ENCODE peak calls at places on chromosomes 3 and 15, in eight cellular contexts. F, S, Y, I, U, D, X and T are unnamed samples.

GRCh38 chr3:27228805-27229204 is 140.4 kb downstream of the NEK10 start:
- DNase-seq in F (no peak), S (no peak), Y (no peak), I (no peak), U (no peak), D (no peak), X (no peak), T (no peak)

GRCh38 chr3:152469238-152470025 is 200.7 kb downstream of the MBNL1 start:
- DNase-seq in F (no peak), S (no peak), Y (no peak), I (no peak), U (no peak), D (no peak), X (no peak), T (no peak)

GRCh38 chr15:55168350-55168974 is 28.3 kb downstream of the RSL24D1 start:
- DNase-seq in F (peak), S (peak), Y (peak), I (no peak), U (no peak), D (no peak), X (peak), T (no peak)

GRCh38 chr3:150376001-150376848 is 31.9 kb upstream of the TSC22D2 start:
- DNase-seq in F (no peak), S (no peak), Y (no peak), I (no peak), U (no peak), D (no peak), X (no peak), T (no peak)

GRCh38 chr3:196108075-196108743 is 26.3 kb upstream of the TFRC start:
- DNase-seq in F (no peak), S (no peak), Y (no peak), I (no peak), U (no peak), D (no peak), X (no peak), T (no peak)

GRCh38 chr15:43225201-43225949 is 4.6 kb upstream of the EPB42 start:
- DNase-seq in F (peak), S (no peak), Y (peak), I (no peak), U (no peak), D (peak), X (no peak), T (peak)

GRCh38 chr3:29440321-29441019 is 159.6 kb downstream of the RBMS3 start:
- DNase-seq in F (no peak), S (no peak), Y (no peak), I (no peak), U (peak), D (no peak), X (no peak), T (no peak)

GRCh38 chr3:185405664-185406063 is 42.7 kb downstream of the MAP3K13 start:
- DNase-seq in F (no peak), S (no peak), Y (no peak), I (no peak), U (no peak), D (no peak), X (no peak), T (no peak)

DNA sequence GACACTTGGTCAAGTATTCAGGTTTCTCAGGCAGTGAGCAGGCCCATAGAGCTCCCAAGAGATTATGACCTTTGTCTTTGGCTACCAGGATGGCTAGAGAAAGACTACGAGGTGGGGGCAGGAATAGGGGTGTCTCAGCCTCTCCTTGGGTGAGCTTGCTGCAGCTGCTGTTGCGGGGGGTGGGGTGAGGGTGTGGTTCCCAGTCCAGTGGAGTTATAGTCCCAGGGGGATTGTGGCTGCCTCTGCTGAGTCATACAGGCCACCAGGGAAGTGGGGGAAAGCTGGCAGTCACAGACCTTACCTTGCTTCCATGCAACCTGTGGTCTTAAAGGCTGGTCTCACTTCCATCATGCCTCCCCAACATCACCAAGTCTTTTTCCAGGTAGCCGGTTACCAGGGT is 31.7 kb downstream of the ATP2C1 start:
- DNase-seq in F (no peak), S (no peak), Y (no peak), I (no peak), U (no peak), D (no peak), X (no peak), T (no peak)
- H3K4me3 ChIP-seq in F (no peak), S (no peak), Y (no peak), I (no peak), U (no peak), D (no peak), X (no peak), T (no peak)

DNA sequence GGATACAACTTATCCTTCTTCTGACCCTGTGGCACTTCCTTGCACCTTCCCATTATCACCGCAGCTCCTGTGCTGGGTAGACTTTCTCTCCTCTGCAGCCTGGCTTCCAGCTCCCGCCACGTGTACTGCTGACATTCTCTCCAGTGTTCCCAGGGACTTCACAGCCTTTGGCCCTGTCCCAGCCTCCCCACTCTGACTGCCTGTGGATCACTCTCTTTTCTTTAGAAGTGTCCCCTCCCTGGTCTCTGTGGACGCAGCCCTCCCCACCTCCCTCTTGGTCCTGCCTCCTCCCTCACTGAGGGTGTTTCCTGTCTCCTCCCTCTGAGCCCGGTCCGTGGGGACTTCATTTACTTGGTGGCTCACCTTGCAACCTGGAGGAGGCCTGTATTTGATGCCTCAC is 17.4 kb downstream of the PDIA5 start:
- DNase-seq in F (no peak), S (no peak), Y (no peak), I (peak), U (no peak), D (no peak), X (peak), T (no peak)
- H3K27ac ChIP-seq in F (no peak), S (no peak), Y (peak), I (peak), U (no peak), D (no peak), X (no peak), T (no peak)

GRCh38 chr15:89462198-89462912 is 34.0 kb downstream of the RHCG start:
- DNase-seq in F (no peak), S (peak), Y (no peak), I (no peak), U (peak), D (no peak), X (no peak), T (no peak)
- H3K4me3 ChIP-seq in F (no peak), S (no peak), Y (no peak), I (no peak), U (no peak), D (no peak), X (no peak), T (no peak)

GRCh38 chr3:49016414-49017228 is 1.8 kb downstream of the DALRD3 start:
- DNase-seq in F (no peak), S (no peak), Y (no peak), I (no peak), U (peak), D (no peak), X (no peak), T (no peak)
- H3K27ac ChIP-seq in F (no peak), S (no peak), Y (peak), I (no peak), U (no peak), D (no peak), X (no peak), T (no peak)

GRCh38 chr15:40238481-40238926 is 359 bp upstream of the PAK6 start:
- DNase-seq in F (no peak), S (no peak), Y (no peak), I (no peak), U (peak), D (no peak), X (no peak), T (no peak)
- H3K4me3 ChIP-seq in F (peak), S (no peak), Y (no peak), I (peak), U (peak), D (peak), X (no peak), T (no peak)

GRCh38 chr3:100048248-100048647 is 66.1 kb downstream of the FILIP1L start:
- DNase-seq in F (no peak), S (no peak), Y (no peak), I (no peak), U (no peak), D (no peak), X (no peak), T (no peak)
- H3K27ac ChIP-seq in F (peak), S (no peak), Y (peak), I (peak), U (no peak), D (peak), X (peak), T (no peak)

DNA sequence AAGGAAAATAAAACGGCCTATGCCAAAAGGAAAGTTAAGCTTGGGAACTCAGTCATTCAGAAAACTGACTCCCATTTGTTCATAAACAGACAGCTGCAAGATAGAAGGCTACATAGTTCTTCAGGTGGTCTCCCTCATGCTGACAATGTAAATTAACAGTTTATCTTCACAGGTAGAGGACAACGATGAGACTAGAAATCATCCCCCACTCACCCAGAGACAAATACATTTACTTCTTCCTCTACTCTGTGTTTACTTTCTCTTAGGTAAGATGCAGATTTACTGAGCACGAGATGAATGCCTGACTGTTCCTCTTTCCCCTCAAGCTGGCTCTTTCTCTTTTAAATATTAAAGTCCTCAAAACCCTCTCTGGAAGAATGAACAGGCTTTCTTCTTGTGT is 117.6 kb upstream of the UBP1 start:
- DNase-seq in F (no peak), S (no peak), Y (no peak), I (no peak), U (no peak), D (no peak), X (no peak), T (no peak)
- H3K4me3 ChIP-seq in F (no peak), S (no peak), Y (no peak), I (no peak), U (no peak), D (no peak), X (no peak), T (no peak)